ENCODE peak calls at places on chromosomes 12 and 14, in five cellular contexts. F, L, H, I and V are unnamed samples. For H3K4me1 and H4K20me1, the result is how much of the 10 kb centered on the place peaks cover.

GRCh38 chr14:22427771-22428228 is 161.2 kb downstream of the DAD1 start:
- DNase-seq in F (peak), L (no peak), H (no peak), I (peak), V (no peak)

GRCh38 chr14:20630340-20631022 is 11.0 kb downstream of the OR6S1 start:
- DNase-seq in F (peak), L (peak), H (no peak), I (peak), V (no peak)

GRCh38 chr12:84706374-84706773 is 206.2 kb downstream of the SLC6A15 start:
- DNase-seq in F (no peak), L (no peak), H (no peak), I (no peak), V (no peak)

GRCh38 chr14:92647499-92648279 is 100.7 kb downstream of the LGMN start:
- DNase-seq in F (no peak), L (no peak), H (no peak), I (no peak), V (peak)

GRCh38 chr14:20327005-20327869 is 5.8 kb downstream of the CCNB1IP1 start:
- DNase-seq in F (peak), L (no peak), H (peak), I (no peak), V (no peak)

GRCh38 chr12:79174656-79175055 is 310.1 kb downstream of the SYT1 start:
- DNase-seq in F (peak), L (no peak), H (peak), I (no peak), V (no peak)

GRCh38 chr12:94930772-94931171 is 72.7 kb downstream of the NDUFA12 start:
- DNase-seq in F (no peak), L (no peak), H (no peak), I (no peak), V (no peak)

GRCh38 chr12:2084553-2085296 is 31.9 kb downstream of the CACNA1C start:
- DNase-seq in F (no peak), L (no peak), H (no peak), I (no peak), V (peak)

GRCh38 chr14:50312734-50313054 is 570 bp downstream of the DMAC2L start:
- DNase-seq in F (no peak), L (no peak), H (peak), I (peak), V (no peak)

GRCh38 chr12:20210795-20211194 is 157.5 kb upstream of the PDE3A start:
- DNase-seq in F (no peak), L (no peak), H (no peak), I (no peak), V (no peak)

GRCh38 chr14:76313303-76313702 is 62.6 kb upstream of the ESRRB start:
- DNase-seq in F (no peak), L (no peak), H (no peak), I (no peak), V (no peak)

GRCh38 chr12:52369809-52370208 is 2.5 kb upstream of the KRT85 start:
- DNase-seq in F (no peak), L (no peak), H (no peak), I (no peak), V (peak)

GRCh38 chr12:68482660-68483059 is 128.0 kb upstream of the RAP1B start:
- DNase-seq in F (peak), L (no peak), H (no peak), I (no peak), V (no peak)

GRCh38 chr14:74571901-74572828 is 39.9 kb downstream of the LTBP2 start:
- DNase-seq in F (peak), L (no peak), H (no peak), I (peak), V (peak)

GRCh38 chr12:13537623-13538022 is 341.1 kb downstream of the EMP1 start:
- DNase-seq in F (no peak), L (no peak), H (no peak), I (no peak), V (no peak)

GRCh38 chr12:4701383-4701782 is 18.8 kb upstream of the GALNT8 start:
- DNase-seq in F (no peak), L (no peak), H (no peak), I (no peak), V (no peak)

GRCh38 chr14:100899841-100900771 is 3.4 kb downstream of the RTL1 start:
- DNase-seq in F (no peak), L (peak), H (no peak), I (no peak), V (peak)

GRCh38 chr14:21101802-21102413 is 1.0 kb downstream of the TMEM253 start:
- DNase-seq in F (no peak), L (no peak), H (no peak), I (no peak), V (no peak)

GRCh38 chr12:49515266-49515665 is 23.6 kb upstream of the KCNH3 start:
- DNase-seq in F (peak), L (no peak), H (no peak), I (peak), V (peak)

GRCh38 chr14:100783630-100784321 is 42.1 kb upstream of the MEG3 start:
- DNase-seq in F (no peak), L (no peak), H (no peak), I (no peak), V (no peak)

GRCh38 chr12:88993655-88994054 is 358.6 kb downstream of the DUSP6 start:
- DNase-seq in F (peak), L (no peak), H (peak), I (peak), V (peak)

GRCh38 chr14:103427485-103428443 is 42.5 kb downstream of the MARK3 start:
- DNase-seq in F (peak), L (peak), H (no peak), I (no peak), V (no peak)

GRCh38 chr12:123940627-123940966 is 32.0 kb downstream of the CCDC92 start:
- DNase-seq in F (no peak), L (no peak), H (no peak), I (no peak), V (no peak)

GRCh38 chr12:123941485-123942276 is 30.9 kb downstream of the CCDC92 start:
- DNase-seq in F (no peak), L (no peak), H (no peak), I (no peak), V (no peak)

GRCh38 chr12:123942911-123943648 is 29.6 kb downstream of the CCDC92 start:
- DNase-seq in F (no peak), L (no peak), H (no peak), I (no peak), V (peak)

GRCh38 chr12:123941000-123941399 is 31.6 kb downstream of the CCDC92 start:
- DNase-seq in F (no peak), L (no peak), H (no peak), I (no peak), V (no peak)

GRCh38 chr12:123942277-123942653 is 30.4 kb downstream of the CCDC92 start:
- DNase-seq in F (peak), L (no peak), H (no peak), I (no peak), V (peak)
- H3K27ac ChIP-seq in F (no peak), L (no peak), H (no peak), I (no peak), V (peak)

GRCh38 chr14:95137164-95137803 is 20.0 kb downstream of the DICER1 start:
- DNase-seq in F (no peak), L (no peak), H (no peak), I (no peak), V (no peak)
- H3K4me1 ChIP-seq in F (under half), L (under half), H (under half), I (under half), V (under half)

DNA sequence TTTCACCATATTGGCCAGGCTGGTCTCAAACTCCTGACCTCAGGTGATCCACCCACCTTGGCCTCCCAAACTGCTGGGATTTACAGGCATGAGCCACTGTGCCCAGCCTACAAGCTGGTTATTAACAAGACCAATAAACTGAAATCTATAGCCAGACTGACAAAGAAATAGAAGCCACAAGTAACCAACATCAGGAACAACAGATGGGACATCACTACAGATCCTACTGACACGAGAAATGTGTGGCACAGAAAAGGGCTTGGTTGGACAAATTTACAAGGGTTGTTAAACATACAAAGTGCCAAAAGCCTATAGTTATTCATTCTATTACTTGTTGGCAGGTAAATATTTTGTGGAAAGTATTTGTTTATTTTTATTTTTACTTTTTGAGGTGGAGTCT is 11.6 kb downstream of the MTA1 start:
- DNase-seq in F (no peak), L (no peak), H (no peak), I (no peak), V (no peak)
- H4K20me1 ChIP-seq in F (under half), L (under half), H (under half), I (half or more), V (half or more)

DNA sequence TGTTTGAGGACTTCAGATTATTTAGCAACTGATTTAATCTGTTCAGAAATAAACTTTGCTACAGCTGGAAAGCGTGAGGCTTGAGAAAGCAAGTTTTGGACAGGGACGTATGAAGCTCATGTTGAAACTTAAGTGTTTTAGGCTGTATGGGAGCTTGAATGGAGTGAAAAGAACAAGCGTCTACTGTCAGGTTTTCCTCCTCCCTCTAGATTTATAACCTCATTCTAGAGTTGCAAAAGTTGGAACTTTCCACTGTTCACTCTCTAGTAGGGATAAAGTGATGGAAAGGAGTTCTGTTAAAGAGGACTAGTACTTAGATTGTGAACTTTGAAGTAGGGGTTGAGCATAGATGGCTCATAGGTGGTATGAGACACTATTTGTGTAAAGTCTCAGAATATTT is 1.1 kb downstream of the PRPF39 start:
- DNase-seq in F (peak), L (no peak), H (peak), I (no peak), V (no peak)
- H3K27ac ChIP-seq in F (peak), L (no peak), H (peak), I (peak), V (peak)

DNA sequence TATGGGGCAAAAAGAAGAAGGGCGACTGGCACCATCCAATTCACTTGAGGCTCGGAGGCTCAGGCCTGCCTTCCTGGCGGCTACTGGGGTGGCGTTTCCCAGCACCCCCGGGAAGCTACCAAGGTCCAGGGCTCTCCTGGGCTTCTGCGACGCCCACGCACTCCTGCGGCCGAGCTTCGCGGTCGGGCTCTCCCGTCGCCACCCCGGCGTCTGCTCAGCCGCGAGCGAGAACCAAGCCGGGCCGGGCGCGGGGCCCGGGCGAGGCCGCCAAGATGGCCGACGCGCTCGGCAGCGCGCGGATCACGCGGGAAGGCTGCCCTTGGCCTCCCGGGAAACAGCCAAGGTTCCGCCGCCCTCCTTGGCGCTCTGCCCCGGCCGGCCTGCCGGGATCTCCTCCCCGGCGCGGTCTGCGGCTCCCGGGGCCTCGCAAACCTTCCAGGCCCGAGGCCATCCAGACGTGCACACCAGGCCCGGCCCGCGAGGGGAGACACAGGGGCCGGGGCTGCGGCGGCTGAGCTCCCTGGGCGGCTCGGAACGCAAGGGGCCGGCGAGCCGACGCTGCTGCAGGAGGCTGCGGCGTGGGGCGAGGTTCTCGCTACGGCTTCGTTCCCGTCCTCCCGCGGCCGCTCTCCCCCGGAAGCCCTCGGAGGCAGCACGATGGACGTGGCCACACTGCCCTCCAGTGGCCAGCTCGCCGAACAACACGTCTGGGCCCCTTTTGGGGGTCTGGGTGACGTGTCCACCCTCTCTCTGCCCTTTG is 23.5 kb upstream of the ZFP36L1 start:
- DNase-seq in F (peak), L (peak), H (peak), I (peak), V (peak)
- H3K4me1 ChIP-seq in F (under half), L (under half), H (half or more), I (half or more), V (under half)

DNA sequence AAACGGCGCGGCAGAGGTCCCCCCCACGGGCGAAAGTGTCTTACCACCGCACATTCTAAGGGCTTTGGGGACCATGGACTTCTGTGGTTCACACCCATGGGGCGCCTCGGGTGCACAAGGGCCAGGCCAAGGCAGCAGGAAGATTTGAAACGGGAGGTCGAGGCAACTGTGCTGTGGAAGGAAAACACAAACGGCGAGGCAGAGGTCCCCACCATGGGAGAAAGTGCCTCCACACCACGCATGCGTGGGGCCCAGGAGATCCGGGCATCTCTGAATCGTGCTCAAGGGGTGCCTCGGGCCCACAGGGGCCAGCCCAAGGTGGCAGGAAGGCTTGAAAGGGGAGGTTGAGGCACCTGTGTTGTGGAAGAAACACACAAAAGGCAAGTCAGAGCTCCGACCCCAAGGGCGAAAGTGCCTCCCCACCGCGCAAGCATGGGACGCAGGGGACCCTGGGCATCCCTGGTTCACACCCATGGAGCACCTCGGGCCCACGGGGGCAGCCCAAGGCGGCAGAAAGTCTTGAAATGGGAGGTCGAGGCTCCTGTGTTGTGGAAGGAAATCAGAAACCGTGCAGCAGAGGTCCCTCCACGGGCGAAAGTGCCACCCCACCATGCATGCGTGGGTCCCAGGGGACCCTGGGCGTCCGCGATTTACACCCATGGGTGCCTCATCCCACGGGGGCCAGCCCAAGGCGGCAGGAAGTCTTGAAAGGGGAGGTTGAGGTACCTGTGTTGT is 371.0 kb downstream of the ALG10 start:
- DNase-seq in F (no peak), L (peak), H (no peak), I (no peak), V (peak)
- H4K20me1 ChIP-seq in F (under half), L (under half), H (under half), I (under half), V (under half)

GRCh38 chr12:124941170-124941527 is 26.7 kb upstream of the UBC start:
- DNase-seq in F (no peak), L (no peak), H (no peak), I (no peak), V (no peak)
- H3K27ac ChIP-seq in F (no peak), L (no peak), H (peak), I (peak), V (peak)